ENCODE peak calls at places on chromosomes 5 and 9, in six cellular contexts. One of them, this sample, is unnamed.

GRCh38 chr9:19894975-19895374 is 106.1 kb upstream of the SLC24A2 start:
- DNase-seq in H1: no peak
- DNase-seq in A549: no peak
- DNase-seq in tibial nerve: no peak
- DNase-seq in transverse colon: no peak
- DNase-seq in sigmoid colon: no peak
- DNase-seq in this sample: no peak

GRCh38 chr9:15096959-15097358 is 186.7 kb upstream of the FREM1 start:
- DNase-seq in transverse colon: no peak
- DNase-seq in A549: no peak
- DNase-seq in H1: no peak
- DNase-seq in tibial nerve: no peak
- DNase-seq in sigmoid colon: no peak
- DNase-seq in this sample: no peak

GRCh38 chr9:119224431-119224830 is 144.8 kb downstream of the BRINP1 start:
- DNase-seq in tibial nerve: no peak
- DNase-seq in A549: no peak
- DNase-seq in H1: no peak
- DNase-seq in transverse colon: no peak
- DNase-seq in sigmoid colon: no peak
- DNase-seq in this sample: no peak

GRCh38 chr5:67971223-67971830 is 244.2 kb upstream of the PIK3R1 start:
- DNase-seq in tibial nerve: no peak
- DNase-seq in transverse colon: peak; percentile 13
- DNase-seq in H1: no peak
- DNase-seq in sigmoid colon: peak; percentile 72
- DNase-seq in A549: no peak
- DNase-seq in this sample: no peak

GRCh38 chr9:113187935-113188595 is 33.0 kb downstream of the FKBP15 start:
- DNase-seq in A549: peak; percentile 22
- DNase-seq in sigmoid colon: peak; percentile 84
- DNase-seq in tibial nerve: peak; percentile 26
- DNase-seq in transverse colon: peak; percentile 28
- DNase-seq in H1: no peak
- DNase-seq in this sample: no peak

GRCh38 chr9:132201780-132202703 is 40.2 kb downstream of the NTNG2 start:
- DNase-seq in A549: no peak
- DNase-seq in sigmoid colon: no peak
- DNase-seq in H1: no peak
- DNase-seq in transverse colon: no peak
- DNase-seq in tibial nerve: no peak
- DNase-seq in this sample: no peak

GRCh38 chr9:127539982-127540663 is 72.0 kb upstream of the STXBP1 start:
- DNase-seq in transverse colon: no peak
- DNase-seq in sigmoid colon: no peak
- DNase-seq in A549: no peak
- DNase-seq in H1: no peak
- DNase-seq in tibial nerve: no peak
- DNase-seq in this sample: peak; percentile 78

GRCh38 chr9:137544176-137544755 is 5.9 kb downstream of the PNPLA7 start:
- DNase-seq in tibial nerve: no peak
- DNase-seq in A549: no peak
- DNase-seq in sigmoid colon: no peak
- DNase-seq in transverse colon: no peak
- DNase-seq in H1: no peak
- DNase-seq in this sample: no peak

GRCh38 chr9:35432076-35432475 is 57.8 kb upstream of the RUSC2 start:
- DNase-seq in H1: no peak
- DNase-seq in tibial nerve: no peak
- DNase-seq in A549: no peak
- DNase-seq in sigmoid colon: no peak
- DNase-seq in transverse colon: no peak
- DNase-seq in this sample: no peak

GRCh38 chr9:4225291-4226119 is 74.4 kb downstream of the GLIS3 start:
- DNase-seq in A549: no peak
- DNase-seq in sigmoid colon: no peak
- DNase-seq in tibial nerve: no peak
- DNase-seq in H1: no peak
- DNase-seq in transverse colon: no peak
- DNase-seq in this sample: no peak

GRCh38 chr9:2018162-2018643 is 3.1 kb downstream of the SMARCA2 start:
- DNase-seq in A549: peak; percentile 10
- DNase-seq in tibial nerve: no peak
- DNase-seq in H1: no peak
- DNase-seq in transverse colon: no peak
- DNase-seq in sigmoid colon: no peak
- DNase-seq in this sample: no peak

GRCh38 chr9:25917593-25918426 is 239.6 kb upstream of the TUSC1 start:
- DNase-seq in transverse colon: no peak
- DNase-seq in tibial nerve: no peak
- DNase-seq in A549: no peak
- DNase-seq in H1: no peak
- DNase-seq in sigmoid colon: no peak
- DNase-seq in this sample: no peak

GRCh38 chr5:123696948-123697347 is 185.0 kb downstream of the CSNK1G3 start:
- DNase-seq in sigmoid colon: peak; percentile 85
- DNase-seq in transverse colon: peak; percentile 22
- DNase-seq in A549: no peak
- DNase-seq in tibial nerve: no peak
- DNase-seq in H1: no peak
- DNase-seq in this sample: no peak

GRCh38 chr5:178375348-178375747 is 142.7 kb upstream of the PHYKPL start:
- DNase-seq in H1: no peak
- DNase-seq in tibial nerve: no peak
- DNase-seq in A549: no peak
- DNase-seq in sigmoid colon: no peak
- DNase-seq in transverse colon: no peak
- DNase-seq in this sample: no peak

GRCh38 chr9:134152022-134152448 is 12.3 kb downstream of the RNU6ATAC start:
- DNase-seq in tibial nerve: no peak
- DNase-seq in sigmoid colon: no peak
- DNase-seq in transverse colon: no peak
- DNase-seq in H1: no peak
- DNase-seq in A549: no peak
- DNase-seq in this sample: no peak

GRCh38 chr5:139468421-139468931 is 2.3 kb upstream of the SMIM33 start:
- DNase-seq in sigmoid colon: no peak
- DNase-seq in A549: no peak
- DNase-seq in H1: no peak
- DNase-seq in tibial nerve: no peak
- DNase-seq in transverse colon: no peak
- DNase-seq in this sample: no peak

GRCh38 chr5:95238560-95239325 is 46.2 kb downstream of the MCTP1 start:
- DNase-seq in transverse colon: no peak
- DNase-seq in A549: no peak
- DNase-seq in sigmoid colon: no peak
- DNase-seq in tibial nerve: no peak
- DNase-seq in H1: no peak
- DNase-seq in this sample: no peak

GRCh38 chr5:133256276-133256675 is 204.5 kb downstream of the HSPA4 start:
- DNase-seq in tibial nerve: no peak
- DNase-seq in H1: no peak
- DNase-seq in A549: no peak
- DNase-seq in transverse colon: no peak
- DNase-seq in sigmoid colon: no peak
- DNase-seq in this sample: no peak

GRCh38 chr5:56585973-56586740 is 229.2 kb upstream of the MAP3K1 start:
- DNase-seq in A549: no peak
- DNase-seq in transverse colon: no peak
- DNase-seq in tibial nerve: peak; percentile 38
- DNase-seq in sigmoid colon: peak; percentile 70
- DNase-seq in H1: no peak
- DNase-seq in this sample: no peak

GRCh38 chr5:82549263-82549662 is 271.1 kb upstream of the RPS23 start:
- DNase-seq in transverse colon: no peak
- DNase-seq in A549: no peak
- DNase-seq in sigmoid colon: no peak
- DNase-seq in tibial nerve: no peak
- DNase-seq in H1: no peak
- DNase-seq in this sample: no peak

GRCh38 chr5:141430332-141431113 is at the start of gene PCDHGA12:
- DNase-seq in A549: peak; percentile 21
- DNase-seq in transverse colon: no peak
- DNase-seq in H1: no peak
- DNase-seq in tibial nerve: no peak
- DNase-seq in sigmoid colon: no peak
- DNase-seq in this sample: no peak

GRCh38 chr9:111891910-111892499 is 4.6 kb upstream of the UGCG start:
- DNase-seq in tibial nerve: no peak
- DNase-seq in A549: peak; percentile 39
- DNase-seq in H1: no peak
- DNase-seq in transverse colon: peak; percentile 80
- DNase-seq in sigmoid colon: no peak
- DNase-seq in this sample: peak; percentile 82

GRCh38 chr5:88807327-88807726 is 75.7 kb downstream of the MEF2C start:
- DNase-seq in transverse colon: no peak
- DNase-seq in tibial nerve: no peak
- DNase-seq in H1: no peak
- DNase-seq in sigmoid colon: no peak
- DNase-seq in A549: no peak
- DNase-seq in this sample: no peak

GRCh38 chr5:158881076-158881880 is 218.4 kb downstream of the EBF1 start:
- DNase-seq in tibial nerve: no peak
- DNase-seq in transverse colon: no peak
- DNase-seq in sigmoid colon: no peak
- DNase-seq in H1: no peak
- DNase-seq in A549: no peak
- DNase-seq in this sample: no peak

GRCh38 chr5:107216587-107216986 is 454.1 kb downstream of the EFNA5 start:
- DNase-seq in H1: no peak
- DNase-seq in transverse colon: no peak
- DNase-seq in sigmoid colon: no peak
- DNase-seq in A549: no peak
- DNase-seq in tibial nerve: no peak
- DNase-seq in this sample: no peak

GRCh38 chr9:88400021-88400420 is 11.8 kb downstream of the SPIN1 start:
- DNase-seq in A549: no peak
- DNase-seq in transverse colon: no peak
- DNase-seq in sigmoid colon: no peak
- DNase-seq in tibial nerve: no peak
- DNase-seq in H1: no peak
- DNase-seq in this sample: no peak

GRCh38 chr9:19936598-19936997 is 147.8 kb upstream of the SLC24A2 start:
- DNase-seq in transverse colon: no peak
- DNase-seq in tibial nerve: no peak
- DNase-seq in H1: no peak
- DNase-seq in A549: no peak
- DNase-seq in sigmoid colon: no peak
- DNase-seq in this sample: no peak

GRCh38 chr5:147481376-147481775 is 28.5 kb downstream of the DPYSL3 start:
- DNase-seq in tibial nerve: no peak
- DNase-seq in sigmoid colon: no peak
- DNase-seq in H1: no peak
- DNase-seq in transverse colon: no peak
- DNase-seq in A549: no peak
- DNase-seq in this sample: no peak
- H3K4me1 ChIP-seq in tibial nerve: peaks cover 44% of the 10 kb centered on the region
- H3K4me1 ChIP-seq in sigmoid colon: no peaks in the 10 kb centered on the region
- H3K4me1 ChIP-seq in H1: peaks cover 19% of the 10 kb centered on the region
- H3K4me1 ChIP-seq in transverse colon: peaks cover 16% of the 10 kb centered on the region
- H3K4me1 ChIP-seq in A549: peaks cover 6% of the 10 kb centered on the region
- H3K4me1 ChIP-seq in this sample: peaks cover 3% of the 10 kb centered on the region

GRCh38 chr5:23525751-23526150 is 18.3 kb downstream of the PRDM9 start:
- DNase-seq in transverse colon: no peak
- DNase-seq in H1: no peak
- DNase-seq in A549: no peak
- DNase-seq in sigmoid colon: no peak
- DNase-seq in tibial nerve: no peak
- DNase-seq in this sample: no peak
- TF ChIP-seq EP300 in transverse colon: no peak
- TF ChIP-seq EP300 in H1: no peak
- TF ChIP-seq EP300 in A549: no peak
- TF ChIP-seq EP300 in sigmoid colon: no peak
- TF ChIP-seq EP300 in tibial nerve: no peak
- TF ChIP-seq EP300 in this sample: no peak

DNA sequence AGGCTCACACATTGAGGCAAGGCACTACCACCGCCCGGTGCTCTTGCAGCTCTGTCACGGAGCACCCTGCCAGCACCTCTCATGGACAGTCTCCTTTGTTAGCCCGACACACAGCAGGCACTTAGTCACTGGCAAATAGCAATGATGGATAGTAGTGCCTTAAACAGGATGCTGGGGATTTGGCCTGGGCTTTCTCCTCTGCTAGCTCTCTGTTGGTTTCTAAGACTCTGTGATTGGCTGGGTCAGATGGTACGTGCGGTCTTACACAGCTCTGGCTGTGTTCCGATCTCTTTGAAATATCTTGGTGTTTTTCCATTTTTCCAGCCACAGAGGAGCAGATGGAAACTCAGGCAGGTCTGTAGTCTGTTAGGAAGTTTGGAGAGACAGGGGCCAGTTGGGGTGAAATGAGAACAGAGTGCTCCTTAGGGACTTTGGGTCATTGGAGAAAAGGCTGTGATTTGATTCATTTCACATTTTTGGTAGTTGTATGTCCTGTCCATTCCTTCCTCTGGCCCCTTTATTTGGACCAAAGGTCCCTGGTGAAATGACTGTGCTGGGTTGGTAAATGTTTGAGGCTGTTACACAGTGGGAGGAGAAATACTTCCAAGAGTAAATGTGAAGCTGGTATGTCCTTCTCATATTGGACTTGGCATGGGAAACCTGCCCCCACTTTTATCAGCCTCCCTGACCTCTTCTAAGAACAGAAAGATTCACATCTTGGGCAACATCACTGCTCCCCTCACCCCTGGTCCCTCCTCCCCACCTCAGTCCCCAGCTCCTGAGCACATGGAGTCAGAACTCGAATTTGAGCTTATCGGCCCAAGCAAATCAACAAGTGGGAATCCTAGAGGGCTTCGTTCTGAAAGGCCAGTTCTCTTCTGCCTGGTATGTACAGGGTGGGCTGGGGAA is 3.4 kb downstream of the SMIM3 start:
- DNase-seq in transverse colon: peak; percentile 51
- DNase-seq in H1: no peak
- DNase-seq in tibial nerve: peak; percentile 36
- DNase-seq in A549: no peak
- DNase-seq in sigmoid colon: peak; percentile 96
- DNase-seq in this sample: peak; percentile 29
- H3K4me3 ChIP-seq in transverse colon: no peak overlapping the region
- H3K4me3 ChIP-seq in H1: no peak overlapping the region
- H3K4me3 ChIP-seq in tibial nerve: no peak overlapping the region
- H3K4me3 ChIP-seq in A549: no peak overlapping the region
- H3K4me3 ChIP-seq in sigmoid colon: peak overlapping the region; percentile 70
- H3K4me3 ChIP-seq in this sample: no peak overlapping the region

GRCh38 chr5:150497989-150498317 is 10.0 kb upstream of the NDST1 start:
- DNase-seq in sigmoid colon: no peak
- DNase-seq in A549: no peak
- DNase-seq in H1: no peak
- DNase-seq in tibial nerve: no peak
- DNase-seq in transverse colon: no peak
- DNase-seq in this sample: no peak

GRCh38 chr5:150498501-150498900 is 9.4 kb upstream of the NDST1 start:
- DNase-seq in A549: no peak
- DNase-seq in sigmoid colon: no peak
- DNase-seq in transverse colon: no peak
- DNase-seq in tibial nerve: no peak
- DNase-seq in H1: peak; percentile 47
- DNase-seq in this sample: no peak

GRCh38 chr5:150496098-150496497 is 11.8 kb upstream of the NDST1 start:
- DNase-seq in tibial nerve: no peak
- DNase-seq in sigmoid colon: no peak
- DNase-seq in A549: no peak
- DNase-seq in H1: no peak
- DNase-seq in transverse colon: no peak
- DNase-seq in this sample: no peak

GRCh38 chr5:150497274-150497988 is 10.5 kb upstream of the NDST1 start:
- DNase-seq in sigmoid colon: peak; percentile 87
- DNase-seq in A549: peak; percentile 99
- DNase-seq in transverse colon: no peak
- DNase-seq in tibial nerve: peak; percentile 67
- DNase-seq in H1: no peak
- DNase-seq in this sample: peak; percentile 68

GRCh38 chr5:150496534-150496933 is 11.4 kb upstream of the NDST1 start:
- DNase-seq in tibial nerve: no peak
- DNase-seq in sigmoid colon: no peak
- DNase-seq in transverse colon: no peak
- DNase-seq in A549: no peak
- DNase-seq in H1: no peak
- DNase-seq in this sample: no peak
- H3K4me1 ChIP-seq in tibial nerve: peaks cover 95% of the 10 kb centered on the region
- H3K4me1 ChIP-seq in sigmoid colon: no peaks in the 10 kb centered on the region
- H3K4me1 ChIP-seq in transverse colon: peaks cover 41% of the 10 kb centered on the region
- H3K4me1 ChIP-seq in A549: peaks cover 79% of the 10 kb centered on the region
- H3K4me1 ChIP-seq in H1: peaks cover 34% of the 10 kb centered on the region
- H3K4me1 ChIP-seq in this sample: peaks cover 60% of the 10 kb centered on the region